ENCODE peak calls at places on chromosomes 6 and 20, in four cellular contexts. K is AG10803, B is AG04449, T is pancreas. S is an unnamed sample.

GRCh38 chr6:111367393-111368088 is 115.5 kb downstream of the REV3L start:
- DNase-seq in K (no peak), B (no peak), T (no peak), S (no peak)

GRCh38 chr6:158029668-158030230 is 48.1 kb downstream of the SYNJ2 start:
- DNase-seq in K (no peak), B (no peak), T (peak), S (no peak)

GRCh38 chr6:157674061-157674460 is 149.0 kb upstream of the SNX9 start:
- DNase-seq in K (no peak), B (no peak), T (no peak), S (no peak)

GRCh38 chr6:85394853-85395538 is 54.9 kb upstream of the NT5E start:
- DNase-seq in K (peak), B (no peak), T (no peak), S (no peak)

GRCh38 chr6:152571089-152571488 is 66.1 kb downstream of the SYNE1 start:
- DNase-seq in K (no peak), B (no peak), T (no peak), S (no peak)

GRCh38 chr20:41308290-41308691 is 9.2 kb downstream of the ZHX3 start:
- DNase-seq in K (peak), B (no peak), T (no peak), S (peak)

GRCh38 chr20:32564921-32565734 is 20.0 kb downstream of the NOL4L start:
- DNase-seq in K (no peak), B (no peak), T (peak), S (no peak)

GRCh38 chr20:25056601-25057233 is 1.2 kb downstream of the ACSS1 start:
- DNase-seq in K (no peak), B (no peak), T (peak), S (no peak)

GRCh38 chr20:37804584-37805566 is 98.1 kb upstream of the VSTM2L start:
- DNase-seq in K (no peak), B (no peak), T (peak), S (no peak)

DNA sequence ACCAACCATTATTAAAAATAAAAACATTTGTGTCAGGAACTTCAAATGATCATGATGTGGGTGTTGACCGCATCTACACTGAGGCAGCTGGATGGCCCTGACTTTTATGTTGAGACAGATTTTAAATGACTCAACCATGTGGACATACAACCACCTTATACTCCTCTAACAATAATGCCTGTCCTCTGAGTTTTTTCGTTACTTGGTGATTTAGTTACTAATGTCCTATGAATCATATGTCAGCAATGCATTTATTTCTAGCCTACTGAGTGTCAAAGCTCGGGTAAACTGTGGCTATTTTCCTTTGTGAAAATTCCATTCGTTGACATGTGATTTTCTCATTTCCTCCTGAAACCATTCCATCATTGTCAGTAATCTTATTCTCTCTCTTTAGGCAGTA is 38.9 kb upstream of the NKX2-4 start:
- DNase-seq in K (peak), B (peak), T (no peak), S (peak)
- H3K4me3 ChIP-seq in K (no peak), B (no peak), T (no peak), S (no peak)

GRCh38 chr6:21808045-21808470 is 214.5 kb downstream of the SOX4 start:
- DNase-seq in K (peak), B (no peak), T (no peak), S (peak)

GRCh38 chr6:21808551-21809181 is 215.1 kb downstream of the SOX4 start:
- DNase-seq in K (peak), B (no peak), T (no peak), S (peak)

GRCh38 chr6:21807299-21807698 is 213.7 kb downstream of the SOX4 start:
- DNase-seq in K (no peak), B (no peak), T (no peak), S (no peak)

GRCh38 chr6:21816231-21816630 is 222.7 kb downstream of the SOX4 start:
- DNase-seq in K (no peak), B (no peak), T (no peak), S (no peak)

DNA sequence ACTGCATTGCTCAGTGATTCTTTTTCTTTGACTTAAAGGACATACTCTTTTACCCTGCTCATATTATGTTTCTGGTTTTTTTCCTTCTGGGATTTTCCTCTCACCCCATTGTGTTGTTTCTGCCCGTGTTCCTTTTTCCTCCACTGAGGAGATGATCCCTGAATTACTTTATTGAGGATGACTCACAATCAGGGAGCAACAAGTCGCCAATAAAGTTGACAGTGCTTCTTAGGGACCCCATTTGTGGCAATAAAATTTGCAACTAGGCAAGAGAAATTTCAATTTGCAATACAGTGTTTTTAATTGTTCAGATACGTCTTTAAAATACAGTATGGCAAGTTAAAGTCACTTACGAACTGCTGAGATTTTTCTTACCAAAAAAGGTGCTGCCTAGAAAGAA is 217.9 kb downstream of the SOX4 start:
- DNase-seq in K (no peak), B (no peak), T (no peak), S (no peak)
- H3K4me3 ChIP-seq in K (no peak), B (no peak), T (no peak), S (no peak)

GRCh38 chr6:101088594-101088993 is 207.5 kb upstream of the ASCC3 start:
- DNase-seq in K (no peak), B (no peak), T (no peak), S (no peak)
- H3K4me3 ChIP-seq in K (no peak), B (no peak), T (no peak), S (no peak)

GRCh38 chr6:29975561-29975907 is 33.2 kb downstream of the HLA-A start:
- DNase-seq in K (no peak), B (no peak), T (no peak), S (no peak)
- H3K4me3 ChIP-seq in K (no peak), B (no peak), T (peak), S (no peak)

GRCh38 chr6:127457444-127458064 is 1.6 kb downstream of the KIAA0408 start:
- DNase-seq in K (peak), B (peak), T (no peak), S (peak)

GRCh38 chr6:127458190-127458589 is 999 bp downstream of the KIAA0408 start:
- DNase-seq in K (no peak), B (no peak), T (no peak), S (no peak)

GRCh38 chr6:127460465-127460864 is 1.3 kb upstream of the KIAA0408 start:
- DNase-seq in K (no peak), B (no peak), T (no peak), S (no peak)

GRCh38 chr6:127458817-127459216 is 372 bp downstream of the KIAA0408 start:
- DNase-seq in K (peak), B (no peak), T (no peak), S (peak)

DNA sequence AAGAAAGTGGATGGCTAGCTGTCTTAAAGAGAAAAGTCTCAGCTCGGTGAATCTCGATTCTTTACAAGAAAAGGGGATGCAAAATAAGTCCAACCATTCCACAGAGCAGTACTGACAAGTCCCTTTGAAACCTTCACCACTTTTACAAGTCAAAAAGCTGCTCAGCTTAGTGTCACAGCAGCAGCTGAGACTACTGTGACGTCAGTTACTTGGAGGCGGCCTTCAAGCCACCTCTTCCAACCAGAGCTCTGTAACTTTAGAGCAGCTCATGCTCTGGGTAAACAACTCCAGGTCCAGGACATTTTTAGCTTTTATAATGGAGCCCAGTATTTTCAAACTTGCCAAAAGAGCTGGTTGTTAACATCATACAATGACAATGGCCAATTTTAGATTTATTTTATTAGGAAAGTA is at the start of gene KIAA0408:
- DNase-seq in K (peak), B (peak), T (peak), S (peak)
- H3K4me3 ChIP-seq in K (peak), B (peak), T (no peak), S (peak)

S was measured in skeletal muscle cell.